ENCODE peak calls at places on chromosomes 13 and 19, in nine cellular contexts. J is type B pancreatic cell; W is CD8-positive, alpha-beta T cell; U is progenitor cell of endocrine pancreas; O is GM10248; N is heart right ventricle; B is nephron progenitor cell; I is stomach; M is cardiac fibroblast. S is an unnamed sample.

GRCh38 chr13:112714772-112715569 is 25.1 kb downstream of the ATP11A start:
- DNase-seq in N (no peak), I (peak), O (no peak), B (no peak), U (no peak), M (no peak), J (no peak), W (no peak), S (no peak)

GRCh38 chr13:99370476-99371272 is 63.5 kb upstream of the GPR183 start:
- DNase-seq in U (no peak), O (no peak), I (no peak), B (no peak), M (no peak), W (no peak), N (no peak), J (no peak), S (no peak)

GRCh38 chr13:35057858-35058257 is 115.8 kb downstream of the NBEA start:
- DNase-seq in W (no peak), M (no peak), N (no peak), J (no peak), U (no peak), O (no peak), I (no peak), B (no peak), S (no peak)

GRCh38 chr13:55219538-55219937 is 1921.2 kb upstream of the PRR20A start:
- DNase-seq in N (no peak), M (no peak), J (no peak), W (no peak), U (no peak), B (no peak), I (no peak), O (no peak), S (no peak)

GRCh38 chr19:1407662-1408299 is 395 bp downstream of the DAZAP1 start:
- DNase-seq in O (peak), B (no peak), N (peak), U (peak), W (peak), J (no peak), I (no peak), M (no peak), S (no peak)

GRCh38 chr13:66994498-66995365 is 235.4 kb downstream of the PCDH9 start:
- DNase-seq in U (no peak), O (peak), M (no peak), W (no peak), J (no peak), B (no peak), I (no peak), N (no peak), S (no peak)

GRCh38 chr13:36818483-36819063 is 449 bp upstream of the RFXAP start:
- DNase-seq in U (no peak), B (no peak), J (no peak), I (no peak), O (no peak), N (no peak), M (no peak), W (no peak), S (no peak)

GRCh38 chr13:41075034-41075433 is 13.7 kb downstream of the WBP4 start:
- DNase-seq in I (no peak), J (no peak), U (no peak), N (no peak), O (peak), M (peak), W (peak), B (peak), S (no peak)

GRCh38 chr13:50244913-50245574 is 229.8 kb downstream of the KCNRG start:
- DNase-seq in B (no peak), O (peak), W (peak), M (peak), N (no peak), J (no peak), U (no peak), I (peak), S (no peak)

GRCh38 chr13:82647540-82647939 is 1234.7 kb downstream of the SLITRK1 start:
- DNase-seq in W (no peak), O (no peak), J (no peak), M (no peak), U (no peak), I (no peak), N (no peak), B (no peak), S (no peak)

GRCh38 chr13:110266983-110267382 is 40.0 kb downstream of the COL4A1 start:
- DNase-seq in N (no peak), B (peak), J (peak), I (no peak), U (no peak), W (no peak), O (no peak), M (no peak), S (no peak)

GRCh38 chr13:111110054-111110453 is 5.1 kb upstream of the ARHGEF7 start:
- DNase-seq in M (no peak), B (no peak), N (no peak), W (no peak), I (no peak), O (peak), J (no peak), U (no peak), S (no peak)

GRCh38 chr13:110327036-110327790 is 20.1 kb downstream of the COL4A2 start:
- DNase-seq in I (no peak), B (no peak), W (no peak), J (no peak), M (no peak), U (no peak), O (no peak), N (no peak), S (no peak)

GRCh38 chr19:4660181-4660791 is 9.9 kb downstream of the MYDGF start:
- DNase-seq in U (no peak), M (no peak), W (no peak), J (no peak), O (peak), B (no peak), N (no peak), I (peak), S (peak)

GRCh38 chr13:99275093-99275469 is 16.9 kb upstream of the GPR18 start:
- DNase-seq in J (no peak), U (no peak), I (no peak), B (no peak), O (no peak), W (peak), M (peak), N (no peak), S (no peak)

GRCh38 chr13:49540552-49540951 is 44.8 kb downstream of the PHF11 start:
- DNase-seq in I (no peak), O (no peak), J (no peak), M (peak), U (no peak), W (no peak), B (no peak), N (no peak), S (no peak)

GRCh38 chr19:51123381-51124186 is 1.1 kb upstream of the SIGLEC9 start:
- DNase-seq in M (no peak), W (peak), N (no peak), J (no peak), U (no peak), I (peak), B (no peak), O (no peak), S (no peak)

GRCh38 chr19:51138549-51138979 is 3.5 kb upstream of the SIGLEC7 start:
- DNase-seq in N (peak), M (peak), W (no peak), I (peak), J (no peak), O (no peak), U (no peak), B (no peak), S (no peak)

GRCh38 chr13:98083507-98083906 is 59.4 kb upstream of the FARP1 start:
- DNase-seq in U (no peak), N (no peak), J (no peak), B (no peak), O (no peak), I (no peak), W (no peak), M (peak), S (no peak)

GRCh38 chr19:35268546-35269424 is at the start of gene USF2:
- DNase-seq in M (peak), W (peak), J (no peak), I (peak), U (peak), N (peak), O (peak), B (peak), S (peak)

GRCh38 chr19:56377105-56377924 is 16.0 kb downstream of the ZNF582 start:
- DNase-seq in N (no peak), W (no peak), I (no peak), U (no peak), B (no peak), O (no peak), J (no peak), M (peak), S (no peak)

GRCh38 chr13:43749503-43749902 is 37.3 kb downstream of the ENOX1 start:
- DNase-seq in U (no peak), N (no peak), O (no peak), W (no peak), M (no peak), I (no peak), J (no peak), B (no peak), S (no peak)

GRCh38 chr19:35199481-35199880 is 29.1 kb downstream of the FAM187B start:
- DNase-seq in N (no peak), W (no peak), J (no peak), M (no peak), I (no peak), U (no peak), B (no peak), O (no peak), S (no peak)

DNA sequence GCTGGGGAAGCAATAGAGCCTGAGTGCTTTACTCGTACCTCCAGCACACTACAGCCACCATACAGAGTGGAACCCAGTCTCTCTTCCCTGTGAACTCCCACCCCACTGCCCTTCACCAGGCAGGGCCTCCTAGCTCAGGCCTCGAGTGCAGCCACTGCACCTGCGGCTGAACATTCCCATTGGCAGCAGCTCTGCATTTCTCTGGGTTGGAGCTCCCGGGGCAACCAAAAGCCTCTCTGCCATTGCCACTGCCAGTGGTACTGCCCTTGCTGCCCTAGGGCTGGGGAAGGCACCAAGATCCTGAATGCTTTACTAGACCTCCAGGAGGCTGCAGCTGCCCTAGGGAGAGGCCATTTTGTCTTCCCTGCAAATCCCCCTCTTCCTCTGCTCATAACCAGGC is 266.8 kb downstream of the TDRD3 start:
- DNase-seq in I (no peak), O (no peak), N (no peak), U (no peak), M (no peak), J (no peak), W (no peak), B (no peak), S (no peak)
- TF ChIP-seq CTCF in I (no peak), O (no peak), N (no peak), U (no peak), M (no peak), J (no peak), W (no peak), B (no peak), S (no peak)

GRCh38 chr13:108220042-108220441 is 1.9 kb downstream of the ABHD13 start:
- DNase-seq in I (peak), O (no peak), N (no peak), W (no peak), J (no peak), M (no peak), B (no peak), U (no peak), S (no peak)
- TF ChIP-seq CTCF in I (no peak), O (peak), N (no peak), W (no peak), J (no peak), M (no peak), B (no peak), U (no peak), S (no peak)

GRCh38 chr13:113843864-113844556 is 19.9 kb downstream of the GAS6 start:
- DNase-seq in M (no peak), B (no peak), N (no peak), W (no peak), J (no peak), I (no peak), U (no peak), O (no peak), S (no peak)
- TF ChIP-seq CTCF in M (no peak), B (no peak), N (no peak), W (no peak), J (no peak), I (no peak), U (no peak), O (no peak), S (no peak)

GRCh38 chr13:20772401-20773131 is 1.2 kb downstream of the EEF1AKMT1 start:
- DNase-seq in N (no peak), U (no peak), O (no peak), B (no peak), W (no peak), M (no peak), I (no peak), J (no peak), S (no peak)

GRCh38 chr13:20775961-20776360 is 2.2 kb upstream of the EEF1AKMT1 start:
- DNase-seq in B (no peak), W (no peak), U (no peak), J (no peak), N (no peak), O (no peak), I (no peak), M (no peak), S (no peak)

GRCh38 chr13:20773194-20774080 is at the start of gene EEF1AKMT1:
- DNase-seq in W (peak), M (peak), O (peak), I (peak), B (peak), N (peak), U (peak), J (peak), S (peak)

GRCh38 chr13:20776751-20777150 is 3.0 kb upstream of the EEF1AKMT1 start:
- DNase-seq in B (no peak), N (no peak), U (no peak), J (no peak), I (no peak), O (no peak), W (no peak), M (no peak), S (no peak)

GRCh38 chr13:20774746-20775145 is 985 bp upstream of the EEF1AKMT1 start:
- DNase-seq in I (no peak), N (no peak), U (no peak), B (no peak), W (no peak), M (no peak), J (no peak), O (no peak), S (no peak)
- TF ChIP-seq CTCF in I (no peak), N (no peak), U (no peak), B (no peak), W (no peak), M (no peak), J (no peak), O (no peak), S (no peak)

DNA sequence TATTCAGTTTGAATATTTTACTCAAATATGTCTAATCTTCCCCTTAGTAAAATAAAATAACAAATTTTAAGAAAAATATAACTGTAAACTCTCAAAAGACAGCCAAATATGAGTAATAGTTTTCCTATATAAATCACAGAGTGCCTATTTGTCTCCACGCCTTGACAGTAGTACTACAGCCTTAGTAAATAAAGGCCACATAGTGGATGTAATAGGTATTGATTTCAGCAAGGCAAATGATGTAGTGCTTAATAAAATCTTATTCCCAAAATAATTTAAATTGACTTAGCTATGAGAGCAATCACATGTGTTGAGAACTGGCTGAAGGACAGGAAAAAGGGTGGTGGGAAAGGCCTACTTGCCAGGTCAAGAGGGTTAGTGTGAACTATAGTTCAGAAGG is 747.2 kb downstream of the OLFM4 start:
- DNase-seq in J (no peak), M (no peak), B (no peak), N (no peak), W (no peak), O (no peak), I (no peak), U (no peak), S (no peak)
- TF ChIP-seq CTCF in J (peak), M (no peak), B (no peak), N (no peak), W (no peak), O (no peak), I (no peak), U (peak), S (peak)

DNA sequence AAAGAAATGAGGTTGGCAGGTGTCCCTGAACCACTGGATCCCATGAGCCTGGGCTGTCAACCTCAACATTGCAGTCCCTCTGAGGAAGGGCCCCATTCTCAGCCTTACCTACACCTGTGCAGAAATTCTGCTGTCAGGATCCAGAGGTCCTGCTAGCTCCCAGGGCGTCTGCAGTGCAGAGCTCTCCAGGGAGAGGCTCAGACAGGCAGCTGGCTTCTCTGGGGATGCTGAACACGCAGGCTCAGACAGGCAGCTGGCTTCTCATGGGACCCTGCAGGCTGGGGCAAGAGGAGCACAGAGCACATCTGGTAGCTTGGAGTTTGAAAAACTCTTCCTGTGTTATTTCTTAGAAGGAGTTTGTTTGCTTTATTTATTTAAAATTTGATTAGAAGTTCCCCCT is 50.9 kb downstream of the TMEM255B start:
- DNase-seq in N (no peak), J (no peak), W (no peak), B (no peak), M (no peak), O (no peak), I (no peak), U (no peak), S (no peak)
- TF ChIP-seq CTCF in N (no peak), J (no peak), W (no peak), B (no peak), M (no peak), O (no peak), I (no peak), U (no peak), S (no peak)

GRCh38 chr19:15201374-15202023 is 704 bp upstream of the NOTCH3 start:
- DNase-seq in J (no peak), O (no peak), M (no peak), B (no peak), U (no peak), N (no peak), I (no peak), W (no peak), S (no peak)
- TF ChIP-seq CTCF in J (no peak), O (no peak), M (no peak), B (no peak), U (no peak), N (no peak), I (no peak), W (no peak), S (no peak)

GRCh38 chr19:17125728-17126677 is 50.4 kb downstream of the MYO9B start:
- DNase-seq in J (no peak), I (peak), M (peak), U (no peak), B (no peak), O (peak), N (peak), W (peak), S (peak)

GRCh38 chr19:17123041-17123440 is 47.5 kb downstream of the MYO9B start:
- DNase-seq in U (no peak), M (no peak), B (no peak), O (no peak), I (no peak), W (no peak), N (no peak), J (no peak), S (no peak)

GRCh38 chr19:17124025-17124424 is 48.4 kb downstream of the MYO9B start:
- DNase-seq in O (no peak), N (no peak), I (no peak), U (no peak), W (no peak), J (no peak), M (no peak), B (no peak), S (no peak)

GRCh38 chr19:17127671-17128070 is 52.1 kb downstream of the MYO9B start:
- DNase-seq in M (no peak), U (no peak), W (no peak), O (no peak), J (no peak), I (no peak), B (no peak), N (no peak), S (no peak)

DNA sequence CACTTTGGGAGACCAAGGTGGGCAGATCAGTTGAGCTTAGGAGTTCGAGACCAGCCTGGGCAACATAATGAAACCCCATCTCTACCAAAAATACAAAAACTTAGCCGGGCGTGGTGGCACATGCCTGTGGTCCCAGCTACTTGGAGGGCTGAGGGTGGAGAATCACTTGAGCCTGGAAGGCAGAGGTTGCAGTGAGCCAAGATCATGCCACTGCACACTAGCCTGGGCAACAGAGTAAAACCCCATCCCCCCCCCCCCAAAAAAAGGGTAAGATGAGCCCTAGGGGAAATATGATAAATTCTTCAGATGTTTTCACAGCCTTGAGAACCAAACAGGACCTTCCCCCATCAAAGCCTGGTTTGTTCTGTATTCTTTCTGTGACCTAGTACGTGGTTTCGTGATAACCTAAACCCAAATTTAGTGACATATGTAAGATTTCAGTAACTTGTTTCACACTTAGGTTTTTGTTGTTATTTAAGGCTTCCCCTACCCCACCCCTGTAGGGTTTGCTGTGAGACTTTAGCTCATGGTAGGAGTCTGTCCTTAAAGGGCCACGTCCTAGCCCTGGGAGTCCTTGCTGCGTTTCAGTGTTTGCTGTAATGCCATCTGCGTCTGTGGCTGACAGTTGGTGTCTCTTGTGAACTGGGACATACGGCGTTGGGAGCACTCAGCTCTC is 49.6 kb downstream of the MYO9B start:
- DNase-seq in U (no peak), N (no peak), M (no peak), O (peak), W (peak), B (no peak), I (no peak), J (no peak), S (peak)
- TF ChIP-seq CTCF in U (no peak), N (no peak), M (no peak), O (no peak), W (no peak), B (no peak), I (no peak), J (no peak), S (no peak)

S was measured in glutamatergic neuron.